ENCODE peak calls at places on chromosomes 16 and 17, in five cellular contexts. U, B, Z, R and G are unnamed samples.

GRCh38 chr17:69709441-69709840 is 294.9 kb downstream of the MAP2K6 start:
- DNase-seq in Z (no peak), R (no peak), B (no peak), U (no peak), G (no peak)

GRCh38 chr17:75774988-75775668 is 9.5 kb upstream of the UNK start:
- DNase-seq in Z (no peak), B (peak), R (no peak), U (no peak), G (no peak)

GRCh38 chr16:46782320-46782719 is 34.2 kb upstream of the MYLK3 start:
- DNase-seq in Z (no peak), R (no peak), U (no peak), B (no peak), G (no peak)

GRCh38 chr17:77696151-77696719 is 262.3 kb upstream of the TNRC6C start:
- DNase-seq in B (no peak), Z (no peak), R (peak), U (no peak), G (no peak)

GRCh38 chr17:60333628-60334031 is 58.3 kb downstream of the USP32 start:
- DNase-seq in R (no peak), Z (no peak), U (no peak), B (no peak), G (no peak)

GRCh38 chr16:19168173-19169080 is at the start of gene SYT17:
- DNase-seq in R (peak), B (no peak), Z (no peak), U (peak), G (no peak)

GRCh38 chr16:80744856-80745255 is 59.5 kb downstream of the CDYL2 start:
- DNase-seq in R (no peak), B (no peak), U (no peak), Z (no peak), G (no peak)

GRCh38 chr17:17782425-17783120 is 54.2 kb downstream of the SREBF1 start:
- DNase-seq in U (peak), R (peak), B (no peak), Z (no peak), G (no peak)

GRCh38 chr16:768428-768827 is 7.9 kb downstream of the MSLN start:
- DNase-seq in B (no peak), Z (no peak), R (no peak), U (no peak), G (no peak)

GRCh38 chr17:39668141-39668924 is at the start of gene PNMT:
- DNase-seq in R (peak), Z (peak), U (peak), B (peak), G (no peak)

GRCh38 chr17:61139219-61139618 is 260.4 kb upstream of the TBX2 start:
- DNase-seq in U (no peak), B (peak), Z (peak), R (no peak), G (no peak)

GRCh38 chr17:76107507-76107906 is 3.9 kb upstream of the EXOC7 start:
- DNase-seq in U (no peak), Z (no peak), B (peak), R (no peak), G (peak)

GRCh38 chr17:32569171-32570080 is 82.6 kb downstream of the CDK5R1 start:
- DNase-seq in B (peak), R (no peak), Z (no peak), U (no peak), G (no peak)

GRCh38 chr17:7951143-7951792 is 19.3 kb downstream of the CNTROB start:
- DNase-seq in R (no peak), B (no peak), U (no peak), Z (no peak), G (no peak)